ENCODE peak calls at places on chromosomes 12 and 14, in four cellular contexts. J is esophagus muscularis mucosa, V is T-helper 2 cell, H is iPS DF 19.7. B is an unnamed sample.

GRCh38 chr14:64423987-64424386 is 35.8 kb downstream of the MTHFD1 start:
- DNase-seq in J (no peak), V (peak), H (no peak), B (no peak)

GRCh38 chr12:12661086-12661485 is 34.9 kb downstream of the GPR19 start:
- DNase-seq in J (no peak), V (no peak), H (no peak), B (no peak)

GRCh38 chr12:72546106-72546505 is 273.9 kb downstream of the TRHDE start:
- DNase-seq in J (no peak), V (no peak), H (no peak), B (no peak)

GRCh38 chr12:51471465-51471864 is 46.8 kb downstream of the SLC4A8 start:
- DNase-seq in J (no peak), V (no peak), H (no peak), B (no peak)

GRCh38 chr14:84493779-84494178 is 1036.2 kb upstream of the FLRT2 start:
- DNase-seq in J (no peak), V (no peak), H (peak), B (no peak)

GRCh38 chr12:2064078-2064507 is 11.3 kb downstream of the CACNA1C start:
- DNase-seq in J (no peak), V (peak), H (no peak), B (no peak)

GRCh38 chr12:26748741-26749431 is 84.1 kb downstream of the ITPR2 start:
- DNase-seq in J (no peak), V (peak), H (no peak), B (no peak)

GRCh38 chr12:119740835-119741234 is 72.9 kb downstream of the PRKAB1 start:
- DNase-seq in J (no peak), V (no peak), H (no peak), B (no peak)

GRCh38 chr12:4900327-4900726 is 9.4 kb upstream of the KCNA1 start:
- DNase-seq in J (peak), V (no peak), H (no peak), B (no peak)

GRCh38 chr12:42960087-42960527 is 370.6 kb upstream of the PRICKLE1 start:
- DNase-seq in J (no peak), V (no peak), H (no peak), B (no peak)

GRCh38 chr12:38662851-38663250 is 242.5 kb downstream of the CPNE8 start:
- DNase-seq in J (no peak), V (no peak), H (no peak), B (no peak)

GRCh38 chr14:98704441-98704840 is 567.6 kb downstream of the BCL11B start:
- DNase-seq in J (no peak), V (peak), H (no peak), B (no peak)

GRCh38 chr14:34018564-34019244 is 67.8 kb upstream of the EGLN3 start:
- DNase-seq in J (peak), V (peak), H (no peak), B (no peak)

GRCh38 chr14:95065411-95065810 is 91.9 kb downstream of the DICER1 start:
- DNase-seq in J (no peak), V (no peak), H (no peak), B (no peak)

GRCh38 chr12:57224973-57225679 is 4.4 kb upstream of the SHMT2 start:
- DNase-seq in J (no peak), V (peak), H (no peak), B (no peak)

GRCh38 chr12:111359231-111359913 is 9.5 kb downstream of the PHETA1 start:
- DNase-seq in J (no peak), V (peak), H (no peak), B (no peak)

GRCh38 chr14:100271247-100271939 is 32.4 kb downstream of the YY1 start:
- DNase-seq in J (no peak), V (peak), H (no peak), B (no peak)

GRCh38 chr12:6052940-6053329 is 71.5 kb downstream of the VWF start:
- DNase-seq in J (no peak), V (no peak), H (no peak), B (no peak)

GRCh38 chr12:54622463-54623183 is 12.1 kb downstream of the LACRT start:
- DNase-seq in J (no peak), V (no peak), H (no peak), B (no peak)

GRCh38 chr14:93004699-93005082 is 81.7 kb downstream of the CHGA start:
- DNase-seq in J (no peak), V (no peak), H (no peak), B (no peak)

GRCh38 chr14:52299692-52300278 is 14.3 kb upstream of the PTGER2 start:
- DNase-seq in J (no peak), V (peak), H (no peak), B (no peak)

GRCh38 chr12:3641428-3641883 is 111.5 kb downstream of the CRACR2A start:
- DNase-seq in J (no peak), V (no peak), H (no peak), B (no peak)

GRCh38 chr14:100711493-100711892 is 15.2 kb upstream of the DLK1 start:
- DNase-seq in J (no peak), V (no peak), H (no peak), B (no peak)

GRCh38 chr12:13173537-13173936 is 23.0 kb upstream of the EMP1 start:
- DNase-seq in J (no peak), V (peak), H (no peak), B (peak)

GRCh38 chr12:4134434-4134762 is 139.2 kb upstream of the CCND2 start:
- DNase-seq in J (no peak), V (no peak), H (peak), B (no peak)

GRCh38 chr14:98234208-98234607 is 1037.8 kb downstream of the BCL11B start:
- DNase-seq in J (peak), V (peak), H (no peak), B (no peak)

GRCh38 chr12:22100952-22101748 is 55.1 kb downstream of the CMAS start:
- DNase-seq in J (no peak), V (peak), H (peak), B (no peak)

GRCh38 chr12:113875681-113876080 is 90.4 kb downstream of the RBM19 start:
- DNase-seq in J (no peak), V (no peak), H (no peak), B (no peak)

GRCh38 chr12:59645242-59645641 is 49.4 kb downstream of the SLC16A7 start:
- DNase-seq in J (no peak), V (peak), H (no peak), B (no peak)

GRCh38 chr14:51666831-51667230 is 15.1 kb downstream of the FRMD6 start:
- DNase-seq in J (no peak), V (no peak), H (no peak), B (no peak)

GRCh38 chr14:101173698-101174521 is 270.4 kb upstream of the RTL1 start:
- DNase-seq in J (no peak), V (no peak), H (no peak), B (no peak)

B was measured in H1.